ENCODE peak calls at places on chromosomes 6 and 20, in seven cellular contexts. Z is transverse colon, L is Peyer's patch, G is upper lobe of right lung, H is colonic mucosa, P is heart left ventricle, R is stomach. W is an unnamed sample. For H3K4me1, the result is how much of the 10 kb centered on the place peaks cover.

GRCh38 chr6:124854338-124854922 is 107.8 kb upstream of the RNF217 start:
- DNase-seq in Z (no peak), L (no peak), R (no peak), H (no peak), P (no peak), G (no peak), W (no peak)

GRCh38 chr6:28347119-28347518 is 2.6 kb upstream of the ZKSCAN3 start:
- DNase-seq in R (no peak), L (no peak), Z (no peak), G (no peak), P (no peak), H (no peak), W (no peak)

GRCh38 chr6:146990821-146991798 is 213.1 kb upstream of the STXBP5 start:
- DNase-seq in L (no peak), P (no peak), G (no peak), H (no peak), Z (no peak), R (no peak), W (no peak)

GRCh38 chr6:112560651-112561050 is 213.5 kb downstream of the RFPL4B start:
- DNase-seq in R (no peak), P (no peak), Z (no peak), G (no peak), H (no peak), L (no peak), W (no peak)

GRCh38 chr6:82118150-82118562 is 129.4 kb downstream of the IBTK start:
- DNase-seq in H (no peak), Z (no peak), R (no peak), G (no peak), P (no peak), L (no peak), W (no peak)

GRCh38 chr20:18004389-18005031 is 35.7 kb downstream of the MGME1 start:
- DNase-seq in G (no peak), L (no peak), H (no peak), Z (peak), R (no peak), P (no peak), W (no peak)

GRCh38 chr20:5569021-5569420 is 181.2 kb upstream of the SHLD1 start:
- DNase-seq in H (peak), Z (peak), P (no peak), G (no peak), R (no peak), L (no peak), W (no peak)

GRCh38 chr20:31653573-31653972 is 15.9 kb downstream of the COX4I2 start:
- DNase-seq in Z (no peak), H (no peak), P (no peak), R (no peak), L (no peak), G (no peak), W (no peak)

GRCh38 chr6:7129784-7130569 is 22.2 kb downstream of the RREB1 start:
- DNase-seq in Z (peak), L (no peak), G (peak), H (no peak), P (no peak), R (no peak), W (no peak)

GRCh38 chr20:59945175-59945574 is 5.0 kb downstream of the FAM217B start:
- DNase-seq in R (no peak), P (no peak), G (no peak), H (no peak), L (no peak), Z (no peak), W (no peak)

GRCh38 chr20:45835230-45836224 is 1.9 kb downstream of the SNX21 start:
- DNase-seq in Z (peak), R (no peak), P (no peak), H (no peak), G (no peak), L (no peak), W (no peak)

GRCh38 chr6:90113389-90113788 is 183.3 kb downstream of the BACH2 start:
- DNase-seq in H (no peak), G (no peak), Z (no peak), R (no peak), L (no peak), P (no peak), W (no peak)

GRCh38 chr20:57464642-57465211 is 60.2 kb downstream of the CTCFL start:
- DNase-seq in R (no peak), Z (no peak), H (no peak), L (peak), P (peak), G (no peak), W (peak)

GRCh38 chr20:33233129-33233774 is 2.5 kb upstream of the BPIFA1 start:
- DNase-seq in P (no peak), L (no peak), R (no peak), Z (no peak), H (no peak), G (no peak), W (no peak)

DNA sequence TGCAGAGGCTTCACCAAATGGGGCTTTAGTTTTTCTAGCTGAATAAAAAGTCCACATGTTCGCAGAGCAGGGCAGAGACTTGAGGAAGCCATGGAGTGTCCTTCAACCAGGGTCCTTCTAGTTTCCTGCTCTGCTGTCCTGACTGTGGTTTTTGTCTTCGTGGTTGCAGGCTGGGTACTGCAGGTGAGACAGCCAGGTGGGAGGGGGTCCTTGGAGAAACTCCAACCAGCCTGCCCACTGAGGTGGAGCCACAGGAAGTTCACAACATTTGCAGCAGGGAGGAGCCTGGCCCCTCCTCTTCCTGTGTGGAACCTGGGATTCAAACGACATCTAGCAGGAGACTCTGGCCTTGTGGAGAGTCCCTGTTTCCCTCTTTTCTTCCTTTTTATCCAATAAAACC is 68.8 kb upstream of the MYLIP start:
- DNase-seq in P (no peak), G (no peak), R (no peak), H (no peak), Z (no peak), L (no peak), W (no peak)
- H3K4me1 ChIP-seq in P (under half), G (under half), R (under half), H (under half), Z (under half), L (under half), W (under half)

DNA sequence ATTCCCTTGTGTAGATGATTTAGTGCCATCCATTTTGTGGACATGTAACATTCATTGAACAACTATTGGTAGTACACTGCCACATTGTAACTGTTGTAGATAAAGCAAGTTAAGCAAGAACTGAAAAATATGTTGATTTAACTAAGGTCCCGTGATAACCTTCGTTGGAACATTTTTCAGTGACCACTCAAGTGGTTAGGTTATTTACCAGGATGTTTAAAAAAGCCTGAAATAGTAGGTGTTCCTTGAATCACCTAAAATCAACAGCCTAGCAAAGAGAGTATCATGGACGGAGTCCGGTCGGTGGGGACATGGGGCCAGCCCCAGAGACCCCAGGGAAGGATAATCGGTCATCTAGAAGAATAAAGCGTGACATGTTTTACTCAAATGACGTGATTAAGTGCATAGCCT is 2.6 kb downstream of the AMD1 start:
- DNase-seq in L (no peak), Z (no peak), P (no peak), G (no peak), H (no peak), R (no peak), W (no peak)
- TF ChIP-seq CTCF in L (no peak), Z (no peak), P (no peak), G (no peak), H (no peak), R (no peak), W (no peak)

GRCh38 chr6:10720229-10720959 is 2.5 kb upstream of the TMEM14C start:
- DNase-seq in Z (peak), H (peak), P (peak), G (peak), L (peak), R (peak), W (peak)
- H3K4me3 ChIP-seq in Z (peak), H (peak), P (peak), G (peak), L (peak), R (peak), W (peak)

GRCh38 chr20:50303573-50304500 is 113.2 kb downstream of the CEBPB start:
- DNase-seq in L (peak), P (peak), R (peak), G (peak), H (peak), Z (peak), W (peak)
- H3K4me1 ChIP-seq in L (under half), P (half or more), R (under half), G (half or more), H (under half), Z (under half), W (under half)

DNA sequence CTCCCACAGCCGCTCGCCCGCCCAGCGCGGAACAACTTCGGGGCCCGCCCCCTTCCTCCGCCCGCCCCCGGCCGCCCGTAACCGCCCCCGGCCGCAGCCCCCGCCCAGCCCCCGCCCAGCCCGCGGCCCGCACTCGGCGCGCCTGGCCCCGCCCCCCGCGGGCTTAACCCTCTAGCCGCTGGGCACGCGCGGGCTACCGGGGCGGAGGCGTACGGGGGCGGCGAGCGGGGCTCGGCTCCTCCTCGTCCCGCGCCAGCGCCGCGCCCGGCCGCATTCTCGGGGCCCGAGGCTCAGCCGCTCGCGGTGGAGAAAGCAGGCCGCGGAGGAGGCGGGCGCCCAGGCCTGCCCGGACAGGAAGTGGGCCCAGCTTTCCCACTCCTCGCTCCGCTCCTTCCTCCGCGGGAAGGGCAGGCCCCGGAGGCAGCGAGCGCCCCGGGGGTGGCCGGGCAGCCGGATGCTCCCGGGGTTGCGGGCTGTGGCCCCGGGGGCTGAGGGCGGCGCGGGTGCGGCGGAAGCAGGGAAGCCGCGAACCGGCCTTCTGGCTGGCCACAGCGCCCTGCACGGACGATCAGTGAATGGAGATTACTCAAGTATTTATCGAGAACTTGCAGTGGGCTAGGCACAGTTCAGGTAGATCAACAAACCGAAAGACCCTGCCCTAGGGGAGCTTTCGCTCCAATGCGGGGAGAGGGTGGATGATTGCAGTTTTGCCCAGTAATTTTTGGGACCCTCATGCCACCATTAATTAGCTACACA is at the start of gene TRAM2:
- DNase-seq in H (peak), L (peak), Z (peak), R (peak), P (peak), G (peak), W (peak)
- TF ChIP-seq CTCF in H (no peak), L (no peak), Z (no peak), R (no peak), P (no peak), G (peak), W (no peak)

W was measured in mucosa of descending colon.